ENCODE peak calls at places on chromosomes 12 and 14, in six cellular contexts. One of them, this sample, is unnamed. For H3K4me1 and H3K9me3, the result is how much of the 10 kb centered on the place peaks cover.

GRCh38 chr12:85057370-85057963 is 21.3 kb downstream of the LRRIQ1 start:
- DNase-seq in adipocyte: peak
- DNase-seq in CD8-positive, alpha-beta T cell: no peak
- DNase-seq in hepatocyte: peak
- DNase-seq in prostate gland: peak
- DNase-seq in SK-N-SH: peak
- DNase-seq in this sample: peak

GRCh38 chr12:116277393-116278258 is at the start of gene MED13L:
- DNase-seq in adipocyte: peak
- DNase-seq in CD8-positive, alpha-beta T cell: peak
- DNase-seq in hepatocyte: peak
- DNase-seq in prostate gland: peak
- DNase-seq in SK-N-SH: peak
- DNase-seq in this sample: peak

GRCh38 chr12:105835505-105835904 is 303.2 kb downstream of the NUAK1 start:
- DNase-seq in adipocyte: no peak
- DNase-seq in CD8-positive, alpha-beta T cell: no peak
- DNase-seq in hepatocyte: no peak
- DNase-seq in prostate gland: no peak
- DNase-seq in SK-N-SH: no peak
- DNase-seq in this sample: no peak

GRCh38 chr12:115452751-115453281 is 768.8 kb upstream of the TBX3 start:
- DNase-seq in adipocyte: no peak
- DNase-seq in CD8-positive, alpha-beta T cell: no peak
- DNase-seq in hepatocyte: peak
- DNase-seq in prostate gland: no peak
- DNase-seq in SK-N-SH: peak
- DNase-seq in this sample: peak

GRCh38 chr14:102028733-102029132 is 58.1 kb downstream of the HSP90AA1 start:
- DNase-seq in adipocyte: peak
- DNase-seq in CD8-positive, alpha-beta T cell: no peak
- DNase-seq in hepatocyte: peak
- DNase-seq in prostate gland: no peak
- DNase-seq in SK-N-SH: no peak
- DNase-seq in this sample: peak

GRCh38 chr14:74896400-74896799 is 14.7 kb downstream of the DLST start:
- DNase-seq in adipocyte: no peak
- DNase-seq in CD8-positive, alpha-beta T cell: no peak
- DNase-seq in hepatocyte: no peak
- DNase-seq in prostate gland: no peak
- DNase-seq in SK-N-SH: no peak
- DNase-seq in this sample: no peak

GRCh38 chr14:75363570-75364227 is 64.1 kb upstream of the JDP2 start:
- DNase-seq in adipocyte: no peak
- DNase-seq in CD8-positive, alpha-beta T cell: no peak
- DNase-seq in hepatocyte: no peak
- DNase-seq in prostate gland: no peak
- DNase-seq in SK-N-SH: no peak
- DNase-seq in this sample: no peak

GRCh38 chr14:29896354-29896768 is 31.3 kb downstream of the PRKD1 start:
- DNase-seq in adipocyte: no peak
- DNase-seq in CD8-positive, alpha-beta T cell: no peak
- DNase-seq in hepatocyte: peak
- DNase-seq in prostate gland: peak
- DNase-seq in SK-N-SH: no peak
- DNase-seq in this sample: no peak

GRCh38 chr14:97283450-97284230 is 486.5 kb downstream of the VRK1 start:
- DNase-seq in adipocyte: no peak
- DNase-seq in CD8-positive, alpha-beta T cell: no peak
- DNase-seq in hepatocyte: no peak
- DNase-seq in prostate gland: no peak
- DNase-seq in SK-N-SH: no peak
- DNase-seq in this sample: no peak

GRCh38 chr12:53231859-53232640 is at the start of gene RARG:
- DNase-seq in adipocyte: peak
- DNase-seq in CD8-positive, alpha-beta T cell: peak
- DNase-seq in hepatocyte: peak
- DNase-seq in prostate gland: peak
- DNase-seq in SK-N-SH: peak
- DNase-seq in this sample: peak

GRCh38 chr12:120932058-120932457 is 27.9 kb upstream of the SPPL3 start:
- DNase-seq in adipocyte: no peak
- DNase-seq in CD8-positive, alpha-beta T cell: no peak
- DNase-seq in hepatocyte: no peak
- DNase-seq in prostate gland: no peak
- DNase-seq in SK-N-SH: no peak
- DNase-seq in this sample: no peak

GRCh38 chr12:102298022-102298421 is 100.4 kb upstream of the PMCH start:
- DNase-seq in adipocyte: peak
- DNase-seq in CD8-positive, alpha-beta T cell: no peak
- DNase-seq in hepatocyte: no peak
- DNase-seq in prostate gland: no peak
- DNase-seq in SK-N-SH: no peak
- DNase-seq in this sample: no peak

GRCh38 chr14:20477211-20477876 is 8.1 kb downstream of the PNP start:
- DNase-seq in adipocyte: peak
- DNase-seq in CD8-positive, alpha-beta T cell: peak
- DNase-seq in hepatocyte: no peak
- DNase-seq in prostate gland: no peak
- DNase-seq in SK-N-SH: peak
- DNase-seq in this sample: no peak

DNA sequence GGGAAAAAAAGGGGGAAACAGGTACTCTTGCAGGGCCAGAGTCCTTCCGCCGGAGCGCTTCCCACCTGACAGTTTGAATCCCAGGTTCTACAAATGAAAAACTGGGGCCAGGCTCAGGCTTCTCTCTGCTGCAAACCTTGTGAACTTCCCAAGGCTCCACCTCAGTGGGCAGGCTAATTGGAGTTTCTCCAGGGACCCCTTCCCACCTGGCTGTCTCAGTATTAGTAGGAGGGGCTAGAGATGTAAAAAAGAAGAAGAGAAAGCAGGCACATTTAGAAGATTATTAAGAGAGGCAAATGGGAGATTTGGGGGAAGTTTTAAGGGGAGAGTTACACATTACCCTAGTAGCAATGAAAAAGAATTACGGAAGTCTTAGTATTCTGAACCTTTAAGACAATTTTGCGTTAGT is 20.0 kb upstream of the CLEC2D start:
- DNase-seq in adipocyte: peak
- DNase-seq in CD8-positive, alpha-beta T cell: peak
- DNase-seq in hepatocyte: peak
- DNase-seq in prostate gland: no peak
- DNase-seq in SK-N-SH: no peak
- DNase-seq in this sample: peak
- H3K4me1 ChIP-seq in adipocyte: under half
- H3K4me1 ChIP-seq in CD8-positive, alpha-beta T cell: half or more
- H3K4me1 ChIP-seq in hepatocyte: under half
- H3K4me1 ChIP-seq in prostate gland: under half
- H3K4me1 ChIP-seq in SK-N-SH: under half
- H3K4me1 ChIP-seq in this sample: under half

GRCh38 chr12:30396576-30396975 is 299.1 kb downstream of the IPO8 start:
- DNase-seq in adipocyte: no peak
- DNase-seq in CD8-positive, alpha-beta T cell: no peak
- DNase-seq in hepatocyte: no peak
- DNase-seq in prostate gland: no peak
- DNase-seq in SK-N-SH: no peak
- DNase-seq in this sample: no peak
- H3K9me3 ChIP-seq in adipocyte: half or more
- H3K9me3 ChIP-seq in CD8-positive, alpha-beta T cell: under half
- H3K9me3 ChIP-seq in hepatocyte: under half
- H3K9me3 ChIP-seq in prostate gland: under half
- H3K9me3 ChIP-seq in SK-N-SH: under half
- H3K9me3 ChIP-seq in this sample: under half

GRCh38 chr14:93980464-93981201 is 4.3 kb upstream of the ASB2 start:
- DNase-seq in adipocyte: no peak
- DNase-seq in CD8-positive, alpha-beta T cell: no peak
- DNase-seq in hepatocyte: no peak
- DNase-seq in prostate gland: no peak
- DNase-seq in SK-N-SH: no peak
- DNase-seq in this sample: no peak

GRCh38 chr14:93978735-93979134 is 2.4 kb upstream of the ASB2 start:
- DNase-seq in adipocyte: no peak
- DNase-seq in CD8-positive, alpha-beta T cell: no peak
- DNase-seq in hepatocyte: no peak
- DNase-seq in prostate gland: no peak
- DNase-seq in SK-N-SH: no peak
- DNase-seq in this sample: no peak

GRCh38 chr14:93982684-93983007 is 6.3 kb upstream of the ASB2 start:
- DNase-seq in adipocyte: no peak
- DNase-seq in CD8-positive, alpha-beta T cell: no peak
- DNase-seq in hepatocyte: no peak
- DNase-seq in prostate gland: no peak
- DNase-seq in SK-N-SH: no peak
- DNase-seq in this sample: no peak

GRCh38 chr14:93981874-93982683 is 5.7 kb upstream of the ASB2 start:
- DNase-seq in adipocyte: no peak
- DNase-seq in CD8-positive, alpha-beta T cell: no peak
- DNase-seq in hepatocyte: no peak
- DNase-seq in prostate gland: no peak
- DNase-seq in SK-N-SH: no peak
- DNase-seq in this sample: peak

DNA sequence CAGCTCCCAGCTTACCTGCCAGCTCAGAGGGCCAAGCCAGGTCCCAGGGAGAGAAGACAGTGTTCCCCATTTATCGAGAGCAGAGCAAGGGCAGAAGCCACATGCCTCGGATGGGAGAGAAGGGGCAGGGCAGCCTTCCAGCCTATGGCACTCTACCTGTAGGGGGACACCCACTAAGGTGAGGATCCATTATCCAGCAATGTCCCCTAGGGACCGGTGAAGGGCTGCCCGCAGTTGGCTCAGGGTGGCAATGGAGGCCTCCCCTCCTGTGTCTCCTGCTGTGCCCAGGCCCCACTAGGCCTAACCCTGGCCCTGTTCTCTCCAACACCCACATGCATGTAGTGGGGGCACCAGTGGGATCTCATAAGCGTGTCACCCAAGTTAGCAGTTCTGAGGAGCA is 4.9 kb upstream of the ASB2 start:
- DNase-seq in adipocyte: no peak
- DNase-seq in CD8-positive, alpha-beta T cell: no peak
- DNase-seq in hepatocyte: no peak
- DNase-seq in prostate gland: no peak
- DNase-seq in SK-N-SH: no peak
- DNase-seq in this sample: no peak
- H3K4me1 ChIP-seq in adipocyte: under half
- H3K4me1 ChIP-seq in CD8-positive, alpha-beta T cell: under half
- H3K4me1 ChIP-seq in hepatocyte: under half
- H3K4me1 ChIP-seq in prostate gland: under half
- H3K4me1 ChIP-seq in SK-N-SH: under half
- H3K4me1 ChIP-seq in this sample: under half

GRCh38 chr12:133063556-133063955 is 17.2 kb upstream of the ZNF140 start:
- DNase-seq in adipocyte: no peak
- DNase-seq in CD8-positive, alpha-beta T cell: no peak
- DNase-seq in hepatocyte: no peak
- DNase-seq in prostate gland: no peak
- DNase-seq in SK-N-SH: no peak
- DNase-seq in this sample: no peak
- H3K9me3 ChIP-seq in adipocyte: half or more
- H3K9me3 ChIP-seq in CD8-positive, alpha-beta T cell: half or more
- H3K9me3 ChIP-seq in hepatocyte: half or more
- H3K9me3 ChIP-seq in prostate gland: under half
- H3K9me3 ChIP-seq in SK-N-SH: half or more
- H3K9me3 ChIP-seq in this sample: half or more

GRCh38 chr12:132343294-132343972 is 14.0 kb upstream of the GALNT9 start:
- DNase-seq in adipocyte: no peak
- DNase-seq in CD8-positive, alpha-beta T cell: peak
- DNase-seq in hepatocyte: no peak
- DNase-seq in prostate gland: no peak
- DNase-seq in SK-N-SH: no peak
- DNase-seq in this sample: no peak

GRCh38 chr12:132342828-132343227 is 13.4 kb upstream of the GALNT9 start:
- DNase-seq in adipocyte: no peak
- DNase-seq in CD8-positive, alpha-beta T cell: no peak
- DNase-seq in hepatocyte: no peak
- DNase-seq in prostate gland: no peak
- DNase-seq in SK-N-SH: no peak
- DNase-seq in this sample: no peak

GRCh38 chr12:132344181-132344580 is 14.8 kb upstream of the GALNT9 start:
- DNase-seq in adipocyte: no peak
- DNase-seq in CD8-positive, alpha-beta T cell: peak
- DNase-seq in hepatocyte: no peak
- DNase-seq in prostate gland: no peak
- DNase-seq in SK-N-SH: no peak
- DNase-seq in this sample: no peak

GRCh38 chr12:132341318-132342050 is 12.1 kb upstream of the GALNT9 start:
- DNase-seq in adipocyte: no peak
- DNase-seq in CD8-positive, alpha-beta T cell: peak
- DNase-seq in hepatocyte: no peak
- DNase-seq in prostate gland: no peak
- DNase-seq in SK-N-SH: no peak
- DNase-seq in this sample: no peak

DNA sequence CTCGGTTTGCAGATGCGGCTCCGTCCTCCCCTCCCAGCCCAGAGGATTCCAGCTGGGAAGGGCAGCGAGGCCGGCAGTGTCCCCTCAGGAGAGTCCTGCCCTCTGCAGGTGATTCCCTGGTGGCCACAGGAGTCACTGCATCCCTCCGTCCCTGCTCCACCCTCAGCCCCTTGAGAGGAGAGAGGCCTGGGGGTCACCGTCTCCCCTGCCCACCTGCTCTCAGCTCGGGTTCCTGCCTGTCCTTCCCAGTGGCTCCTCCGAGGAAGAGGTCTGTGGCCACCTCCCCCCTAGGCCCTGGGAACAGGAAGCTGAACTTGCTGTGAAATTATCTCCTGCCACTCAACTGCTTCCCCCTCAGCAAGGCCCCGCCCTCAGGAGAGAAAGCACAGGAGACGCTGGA is 12.9 kb upstream of the GALNT9 start:
- DNase-seq in adipocyte: no peak
- DNase-seq in CD8-positive, alpha-beta T cell: peak
- DNase-seq in hepatocyte: no peak
- DNase-seq in prostate gland: no peak
- DNase-seq in SK-N-SH: no peak
- DNase-seq in this sample: no peak
- H3K4me1 ChIP-seq in adipocyte: under half
- H3K4me1 ChIP-seq in CD8-positive, alpha-beta T cell: under half
- H3K4me1 ChIP-seq in hepatocyte: under half
- H3K4me1 ChIP-seq in prostate gland: under half
- H3K4me1 ChIP-seq in SK-N-SH: under half
- H3K4me1 ChIP-seq in this sample: under half

DNA sequence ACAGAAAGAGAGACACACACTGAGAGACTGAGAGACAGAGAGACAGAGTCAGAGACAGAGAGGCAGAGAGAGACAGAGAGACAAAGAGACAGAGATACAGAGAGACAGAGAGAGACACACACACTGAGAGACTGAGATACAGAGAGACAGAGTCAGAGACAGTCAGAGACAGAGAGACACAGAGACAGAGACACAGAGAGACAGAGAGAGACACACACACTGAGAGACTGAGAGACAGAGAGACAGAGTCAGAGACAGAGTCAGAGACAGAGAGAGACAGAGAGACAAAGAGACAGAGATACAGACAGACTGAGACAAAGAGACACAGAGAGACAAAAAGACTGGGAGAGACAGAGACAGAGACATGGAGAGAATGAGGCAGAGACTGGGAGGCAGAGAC is 90.0 kb downstream of the GALNT9 start:
- DNase-seq in adipocyte: no peak
- DNase-seq in CD8-positive, alpha-beta T cell: no peak
- DNase-seq in hepatocyte: no peak
- DNase-seq in prostate gland: no peak
- DNase-seq in SK-N-SH: no peak
- DNase-seq in this sample: no peak
- H3K9me3 ChIP-seq in adipocyte: under half
- H3K9me3 ChIP-seq in CD8-positive, alpha-beta T cell: under half
- H3K9me3 ChIP-seq in hepatocyte: under half
- H3K9me3 ChIP-seq in prostate gland: under half
- H3K9me3 ChIP-seq in SK-N-SH: under half
- H3K9me3 ChIP-seq in this sample: under half